ENCODE peak calls at places on chromosomes 3 and 15, in seven cellular contexts. D is HCT116, A is GM23248, B is PC-3, W is PC-9, T is GM23338, C is MM.1S. R is an unnamed sample.
A peak's percentile ranks its signal among the peaks of the same experiment; 100 is the strongest.

GRCh38 chr15:58627706-58628105 is 121.8 kb downstream of the ADAM10 start:
- DNase-seq in A (no peak), D (no peak), T (no peak), B (no peak), W (no peak), C (no peak), R (no peak)

GRCh38 chr3:195032106-195032759 is 238.7 kb downstream of the XXYLT1 start:
- DNase-seq in C (no peak), B (peak; percentile 61), D (no peak), T (no peak), W (no peak), A (no peak), R (no peak)

GRCh38 chr15:60774829-60775228 is 295.9 kb upstream of the ICE2 start:
- DNase-seq in D (no peak), C (no peak), B (no peak), W (no peak), T (no peak), A (no peak), R (no peak)

GRCh38 chr3:50269977-50270413 is 1.0 kb downstream of the SEMA3B start:
- DNase-seq in D (no peak), T (no peak), A (peak; percentile 90), C (no peak), W (no peak), B (peak; percentile 79), R (peak; percentile 51)

GRCh38 chr3:194205675-194206133 is 69.8 kb downstream of the HES1 start:
- DNase-seq in C (no peak), A (no peak), T (peak; percentile 64), B (peak; percentile 57), D (peak; percentile 39), W (peak; percentile 75), R (no peak)

GRCh38 chr3:85821130-85821756 is 862.5 kb downstream of the CADM2 start:
- DNase-seq in A (peak; percentile 5), T (peak; percentile 73), B (peak; percentile 69), W (peak; percentile 32), D (no peak), C (peak; percentile 75), R (peak; percentile 68)

GRCh38 chr3:186340211-186340610 is 21.8 kb downstream of the DGKG start:
- DNase-seq in C (no peak), B (peak; percentile 24), T (no peak), D (no peak), W (no peak), A (peak; percentile 20), R (no peak)

GRCh38 chr3:23508464-23508863 is 297.3 kb upstream of the UBE2E1 start:
- DNase-seq in A (no peak), B (peak; percentile 26), T (no peak), C (no peak), W (no peak), D (no peak), R (peak; percentile 19)

GRCh38 chr3:39541917-39542329 is 74.4 kb downstream of the MOBP start:
- DNase-seq in A (peak; percentile 56), C (peak; percentile 49), W (no peak), D (peak; percentile 13), T (peak; percentile 68), B (peak; percentile 64), R (peak; percentile 24)

GRCh38 chr15:70451861-70452653 is 311.3 kb downstream of the UACA start:
- DNase-seq in B (no peak), D (no peak), A (no peak), T (peak; percentile 88), W (no peak), C (no peak), R (no peak)

GRCh38 chr15:88863412-88863811 is 31.9 kb downstream of the HAPLN3 start:
- DNase-seq in A (no peak), B (no peak), C (no peak), W (no peak), T (no peak), D (no peak), R (no peak)

GRCh38 chr3:170531557-170532335 is 54.1 kb downstream of the SLC7A14 start:
- DNase-seq in C (no peak), D (no peak), T (no peak), A (peak; percentile 79), W (no peak), B (no peak), R (no peak)

GRCh38 chr3:124514681-124515080 is 215.6 kb upstream of the UMPS start:
- DNase-seq in T (no peak), W (no peak), C (no peak), A (peak; percentile 45), B (peak; percentile 47), D (no peak), R (no peak)

GRCh38 chr15:82851981-82852511 is 42.6 kb downstream of the WHAMM start:
- DNase-seq in C (no peak), B (no peak), T (no peak), D (no peak), A (peak; percentile 51), W (no peak), R (no peak)

GRCh38 chr15:76185716-76186115 is 125.6 kb downstream of the ETFA start:
- DNase-seq in A (peak; percentile 87), T (peak; percentile 81), C (peak; percentile 49), B (peak; percentile 74), W (peak; percentile 48), D (peak; percentile 77), R (peak; percentile 54)

GRCh38 chr15:63198752-63199250 is 9.4 kb downstream of the RAB8B start:
- DNase-seq in C (no peak), D (no peak), A (peak; percentile 34), W (no peak), T (no peak), B (peak; percentile 72), R (no peak)

GRCh38 chr3:13189639-13190375 is 116.6 kb upstream of the IQSEC1 start:
- DNase-seq in D (no peak), A (peak; percentile 55), B (peak; percentile 84), T (no peak), W (peak; percentile 15), C (no peak), R (peak; percentile 57)

GRCh38 chr3:78337801-78338211 is 1297.9 kb downstream of the ROBO2 start:
- DNase-seq in A (peak; percentile 31), T (no peak), B (peak; percentile 30), W (no peak), D (no peak), C (no peak), R (no peak)

GRCh38 chr15:73108676-73109075 is 56.4 kb downstream of the NEO1 start:
- DNase-seq in D (no peak), C (no peak), W (no peak), A (no peak), B (no peak), T (peak; percentile 44), R (no peak)

GRCh38 chr3:143775401-143775970 is 72.8 kb downstream of the SLC9A9 start:
- DNase-seq in A (peak; percentile 65), T (peak; percentile 62), D (peak; percentile 21), B (peak; percentile 61), C (peak; percentile 71), W (no peak), R (peak; percentile 57)

GRCh38 chr3:197749601-197750395 is at the start of gene FYTTD1:
- DNase-seq in D (peak; percentile 61), B (peak; percentile 91), C (peak; percentile 94), W (peak; percentile 96), A (peak; percentile 96), T (peak; percentile 77), R (peak; percentile 96)

GRCh38 chr15:65791335-65792129 is 561 bp downstream of the DENND4A start:
- DNase-seq in W (peak; percentile 32), D (no peak), T (peak; percentile 79), C (no peak), B (peak; percentile 26), A (peak; percentile 63), R (peak; percentile 72)

GRCh38 chr15:101463265-101463664 is 26.2 kb downstream of the PCSK6 start:
- DNase-seq in C (no peak), W (peak; percentile 78), B (no peak), T (no peak), A (no peak), D (no peak), R (no peak)

GRCh38 chr3:67609709-67610108 is 44.7 kb downstream of the SUCLG2 start:
- DNase-seq in C (no peak), T (no peak), A (no peak), D (no peak), B (no peak), W (no peak), R (no peak)
- H3K9me2 ChIP-seq in C (no peaks in the 10 kb centered on the region), T (no peaks in the 10 kb centered on the region), A (no peaks in the 10 kb centered on the region), D (no peaks in the 10 kb centered on the region), B (no peaks in the 10 kb centered on the region), W (no peaks in the 10 kb centered on the region), R (no peaks in the 10 kb centered on the region)

GRCh38 chr3:25725810-25726209 is 57.4 kb downstream of the NGLY1 start:
- DNase-seq in W (no peak), T (no peak), B (peak; percentile 27), A (no peak), D (no peak), C (no peak), R (no peak)

GRCh38 chr3:25728101-25728500 is 55.1 kb downstream of the NGLY1 start:
- DNase-seq in C (no peak), W (no peak), T (no peak), B (no peak), A (no peak), D (no peak), R (no peak)

GRCh38 chr3:25727316-25727715 is 55.9 kb downstream of the NGLY1 start:
- DNase-seq in D (no peak), T (no peak), C (no peak), W (no peak), A (no peak), B (no peak), R (no peak)

GRCh38 chr3:25724948-25725645 is 58.1 kb downstream of the NGLY1 start:
- DNase-seq in B (peak; percentile 56), C (no peak), A (no peak), T (no peak), W (peak; percentile 37), D (no peak), R (no peak)

GRCh38 chr3:25723802-25724201 is 59.1 kb upstream of the TOP2B start:
- DNase-seq in D (no peak), W (no peak), A (no peak), T (no peak), B (no peak), C (peak; percentile 33), R (no peak)
- H3K4me2 ChIP-seq in D (no peak overlapping the region), W (peak overlapping the region; percentile 52), A (no peak overlapping the region), T (no peak overlapping the region), B (no peak overlapping the region), C (peak overlapping the region; percentile 18), R (no peak overlapping the region)

GRCh38 chr3:52246264-52246620 is 683 bp downstream of the PPM1M start:
- DNase-seq in W (no peak), A (peak; percentile 28), D (no peak), C (no peak), B (no peak), T (no peak), R (no peak)
- TF ChIP-seq EZH2 in W (no peak), A (no peak), D (no peak), C (no peak), B (no peak), T (no peak), R (no peak)

DNA sequence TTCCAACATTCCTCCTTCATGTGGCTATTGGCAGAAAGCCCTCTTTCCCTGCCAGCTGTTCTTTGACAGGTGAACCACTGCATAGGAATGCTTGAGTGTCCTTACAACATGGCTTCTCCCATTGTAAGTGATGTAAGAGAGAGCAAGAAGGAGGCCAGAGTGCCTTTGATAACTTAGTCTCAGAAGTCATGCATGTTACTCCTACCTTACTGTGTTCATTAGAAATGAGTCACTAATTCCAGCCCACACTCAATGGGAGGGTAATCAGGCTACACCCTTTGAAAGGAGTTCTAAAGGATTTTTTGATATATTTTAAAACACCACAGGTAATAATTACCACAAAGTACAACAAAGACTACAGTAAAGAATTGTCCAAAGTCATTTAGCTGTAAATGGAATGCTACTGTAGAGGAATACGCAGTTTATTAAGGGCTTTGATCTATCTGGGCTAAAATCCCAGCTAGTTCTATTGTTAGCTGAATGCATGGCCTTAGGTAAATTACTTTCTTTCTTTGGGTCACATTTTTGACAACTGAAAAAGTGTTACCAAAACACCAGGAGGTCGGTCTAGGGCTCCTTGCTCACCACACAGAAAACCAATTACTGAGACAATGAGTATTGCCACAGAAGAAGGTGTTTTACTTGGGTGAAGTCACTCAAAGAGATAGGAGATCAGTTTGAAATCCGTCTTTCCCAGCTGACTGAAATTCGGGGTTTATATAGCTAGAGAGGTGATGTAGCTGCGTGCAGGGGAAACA is 154.9 kb downstream of the GRM7 start:
- DNase-seq in C (no peak), B (no peak), T (no peak), W (no peak), A (no peak), D (peak; percentile 6), R (no peak)
- H3K9me2 ChIP-seq in C (no peaks in the 10 kb centered on the region), B (no peaks in the 10 kb centered on the region), T (no peaks in the 10 kb centered on the region), W (no peaks in the 10 kb centered on the region), A (no peaks in the 10 kb centered on the region), D (no peaks in the 10 kb centered on the region), R (no peaks in the 10 kb centered on the region)